ENCODE peak calls at places on chromosomes 6 and 20, in nine cellular contexts. One of them, this sample, is unnamed.
A peak's percentile ranks its signal among the peaks of the same experiment; 100 is the strongest.

GRCh38 chr6:46745973-46746372 is 760 bp upstream of the ANKRD66 start:
- DNase-seq in CD4-positive, alpha-beta T cell: no peak
- DNase-seq in foreskin fibroblast: no peak
- DNase-seq in AG04450: no peak
- DNase-seq in IMR-90: no peak
- DNase-seq in fibroblast of mammary gland: no peak
- DNase-seq in PC-9: no peak
- DNase-seq in GM13977: no peak
- DNase-seq in AG04449: no peak
- DNase-seq in this sample: no peak

GRCh38 chr20:62916703-62917476 is 9.4 kb downstream of the DIDO1 start:
- DNase-seq in AG04449: no peak
- DNase-seq in GM13977: no peak
- DNase-seq in fibroblast of mammary gland: no peak
- DNase-seq in IMR-90: no peak
- DNase-seq in AG04450: no peak
- DNase-seq in PC-9: no peak
- DNase-seq in CD4-positive, alpha-beta T cell: no peak
- DNase-seq in foreskin fibroblast: no peak
- DNase-seq in this sample: no peak

GRCh38 chr6:40791004-40791403 is 203.8 kb upstream of the LRFN2 start:
- DNase-seq in CD4-positive, alpha-beta T cell: no peak
- DNase-seq in IMR-90: no peak
- DNase-seq in AG04450: no peak
- DNase-seq in GM13977: no peak
- DNase-seq in PC-9: no peak
- DNase-seq in foreskin fibroblast: no peak
- DNase-seq in fibroblast of mammary gland: no peak
- DNase-seq in AG04449: no peak
- DNase-seq in this sample: no peak

GRCh38 chr6:26594730-26595632 is 1.8 kb upstream of the ABT1 start:
- DNase-seq in PC-9: peak; percentile 60
- DNase-seq in IMR-90: peak; percentile 86
- DNase-seq in foreskin fibroblast: peak; percentile 88
- DNase-seq in fibroblast of mammary gland: peak; percentile 89
- DNase-seq in GM13977: no peak
- DNase-seq in AG04450: no peak
- DNase-seq in AG04449: peak; percentile 63
- DNase-seq in CD4-positive, alpha-beta T cell: no peak
- DNase-seq in this sample: no peak

GRCh38 chr6:48667797-48668196 is 556.8 kb upstream of the PTCHD4 start:
- DNase-seq in GM13977: no peak
- DNase-seq in CD4-positive, alpha-beta T cell: no peak
- DNase-seq in AG04449: no peak
- DNase-seq in AG04450: no peak
- DNase-seq in fibroblast of mammary gland: no peak
- DNase-seq in foreskin fibroblast: no peak
- DNase-seq in IMR-90: no peak
- DNase-seq in PC-9: no peak
- DNase-seq in this sample: no peak

GRCh38 chr6:20661721-20662120 is 127.5 kb downstream of the CDKAL1 start:
- DNase-seq in IMR-90: peak; percentile 50
- DNase-seq in foreskin fibroblast: peak; percentile 44
- DNase-seq in fibroblast of mammary gland: peak; percentile 36
- DNase-seq in AG04450: no peak
- DNase-seq in CD4-positive, alpha-beta T cell: no peak
- DNase-seq in GM13977: no peak
- DNase-seq in PC-9: no peak
- DNase-seq in AG04449: no peak
- DNase-seq in this sample: no peak

GRCh38 chr6:159943965-159944598 is 24.8 kb upstream of the IGF2R start:
- DNase-seq in foreskin fibroblast: no peak
- DNase-seq in GM13977: no peak
- DNase-seq in AG04449: no peak
- DNase-seq in AG04450: no peak
- DNase-seq in IMR-90: no peak
- DNase-seq in fibroblast of mammary gland: no peak
- DNase-seq in CD4-positive, alpha-beta T cell: no peak
- DNase-seq in PC-9: no peak
- DNase-seq in this sample: no peak

GRCh38 chr20:46998497-46999190 is 104.0 kb downstream of the EYA2 start:
- DNase-seq in fibroblast of mammary gland: no peak
- DNase-seq in GM13977: no peak
- DNase-seq in CD4-positive, alpha-beta T cell: no peak
- DNase-seq in PC-9: no peak
- DNase-seq in foreskin fibroblast: no peak
- DNase-seq in IMR-90: no peak
- DNase-seq in AG04449: no peak
- DNase-seq in AG04450: no peak
- DNase-seq in this sample: no peak

GRCh38 chr6:92496527-92496926 is 922.8 kb downstream of the EPHA7 start:
- DNase-seq in foreskin fibroblast: no peak
- DNase-seq in fibroblast of mammary gland: no peak
- DNase-seq in IMR-90: no peak
- DNase-seq in CD4-positive, alpha-beta T cell: no peak
- DNase-seq in PC-9: no peak
- DNase-seq in AG04450: no peak
- DNase-seq in AG04449: no peak
- DNase-seq in GM13977: no peak
- DNase-seq in this sample: no peak

GRCh38 chr6:15974817-15975216 is 154.1 kb upstream of the MYLIP start:
- DNase-seq in CD4-positive, alpha-beta T cell: no peak
- DNase-seq in AG04449: no peak
- DNase-seq in foreskin fibroblast: no peak
- DNase-seq in AG04450: no peak
- DNase-seq in GM13977: no peak
- DNase-seq in fibroblast of mammary gland: no peak
- DNase-seq in IMR-90: no peak
- DNase-seq in PC-9: no peak
- DNase-seq in this sample: no peak

GRCh38 chr6:142323377-142323776 is 21.6 kb downstream of the ADGRG6 start:
- DNase-seq in PC-9: peak; percentile 98
- DNase-seq in foreskin fibroblast: peak; percentile 7
- DNase-seq in AG04450: no peak
- DNase-seq in fibroblast of mammary gland: no peak
- DNase-seq in AG04449: no peak
- DNase-seq in CD4-positive, alpha-beta T cell: no peak
- DNase-seq in IMR-90: no peak
- DNase-seq in GM13977: no peak
- DNase-seq in this sample: no peak

GRCh38 chr20:39190666-39191570 is 228.8 kb downstream of the DHX35 start:
- DNase-seq in AG04450: no peak
- DNase-seq in fibroblast of mammary gland: peak; percentile 51
- DNase-seq in foreskin fibroblast: peak; percentile 36
- DNase-seq in PC-9: peak; percentile 79
- DNase-seq in CD4-positive, alpha-beta T cell: no peak
- DNase-seq in GM13977: no peak
- DNase-seq in IMR-90: peak; percentile 44
- DNase-seq in AG04449: peak; percentile 10
- DNase-seq in this sample: no peak

DNA sequence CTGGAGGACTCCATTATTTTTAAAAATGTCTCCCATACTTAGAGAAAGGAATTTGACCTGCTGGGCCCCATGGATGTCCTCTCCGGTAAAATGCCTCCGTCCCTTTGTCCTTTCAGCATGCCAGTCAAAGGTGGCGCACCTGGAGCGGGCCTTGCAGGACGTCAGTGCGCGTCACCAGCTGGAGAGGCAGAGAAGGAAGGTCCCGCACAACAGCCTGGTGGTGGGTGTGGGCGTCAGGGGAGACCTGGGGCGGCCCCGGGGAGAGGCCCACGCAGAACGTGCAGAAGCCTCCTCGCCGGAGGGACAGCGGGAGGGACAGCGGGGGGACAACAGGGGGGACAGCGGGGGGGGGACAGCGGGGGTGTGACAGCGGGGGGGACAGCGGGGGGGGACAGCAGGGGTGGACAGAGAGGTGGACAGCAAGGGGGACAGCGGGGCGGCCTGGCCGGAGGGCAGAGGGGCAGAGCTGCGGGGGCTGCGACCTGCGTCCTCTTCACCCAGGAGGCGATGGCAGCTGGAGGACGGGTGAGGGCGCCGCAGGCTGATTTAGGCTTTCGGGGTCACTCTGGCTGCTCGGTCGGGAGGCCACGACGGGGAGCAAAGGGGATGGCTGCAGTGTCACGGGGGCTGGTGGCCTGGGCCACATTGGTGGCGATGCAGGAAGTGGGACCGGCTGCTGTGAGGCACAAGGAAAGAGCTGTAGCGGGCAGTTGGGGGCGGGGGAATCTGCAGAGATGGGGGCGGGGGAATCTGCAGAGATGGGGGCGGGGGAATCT is 859 bp upstream of the KIF25 start:
- DNase-seq in GM13977: no peak
- DNase-seq in foreskin fibroblast: no peak
- DNase-seq in AG04449: no peak
- DNase-seq in CD4-positive, alpha-beta T cell: no peak
- DNase-seq in AG04450: no peak
- DNase-seq in PC-9: no peak
- DNase-seq in IMR-90: no peak
- DNase-seq in fibroblast of mammary gland: no peak
- DNase-seq in this sample: no peak
- TF ChIP-seq CTCF in GM13977: no peak
- TF ChIP-seq CTCF in foreskin fibroblast: no peak
- TF ChIP-seq CTCF in AG04449: no peak
- TF ChIP-seq CTCF in CD4-positive, alpha-beta T cell: no peak
- TF ChIP-seq CTCF in AG04450: no peak
- TF ChIP-seq CTCF in PC-9: no peak
- TF ChIP-seq CTCF in IMR-90: no peak
- TF ChIP-seq CTCF in fibroblast of mammary gland: no peak
- TF ChIP-seq CTCF in this sample: no peak

DNA sequence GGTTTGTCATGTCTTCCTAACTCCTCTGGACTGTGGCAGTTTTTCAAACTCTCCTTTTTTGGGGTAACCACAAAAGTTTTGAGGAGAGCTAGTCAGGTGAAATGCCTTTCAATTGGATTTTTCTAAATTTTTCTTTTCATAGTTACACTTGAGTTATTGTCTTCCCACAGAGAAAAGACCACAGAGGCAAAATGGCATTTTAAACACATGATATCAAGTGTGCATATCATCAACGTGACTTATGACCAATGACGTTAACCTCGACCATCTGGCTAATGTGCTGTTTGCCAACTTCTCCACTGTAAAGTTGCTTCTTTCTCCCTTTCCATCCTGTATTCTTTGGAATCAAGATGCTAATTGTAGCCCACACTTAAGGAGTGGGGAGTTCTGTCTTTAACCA is 41.3 kb upstream of the SNAP25 start:
- DNase-seq in AG04449: no peak
- DNase-seq in AG04450: no peak
- DNase-seq in GM13977: no peak
- DNase-seq in fibroblast of mammary gland: peak; percentile 62
- DNase-seq in foreskin fibroblast: peak; percentile 53
- DNase-seq in IMR-90: peak; percentile 58
- DNase-seq in CD4-positive, alpha-beta T cell: no peak
- DNase-seq in PC-9: no peak
- DNase-seq in this sample: no peak
- TF ChIP-seq CTCF in AG04449: no peak
- TF ChIP-seq CTCF in AG04450: no peak
- TF ChIP-seq CTCF in GM13977: no peak
- TF ChIP-seq CTCF in fibroblast of mammary gland: no peak
- TF ChIP-seq CTCF in foreskin fibroblast: no peak
- TF ChIP-seq CTCF in IMR-90: no peak
- TF ChIP-seq CTCF in CD4-positive, alpha-beta T cell: no peak
- TF ChIP-seq CTCF in PC-9: no peak
- TF ChIP-seq CTCF in this sample: no peak

GRCh38 chr20:10385850-10386544 is 48.0 kb downstream of the MKKS start:
- DNase-seq in IMR-90: no peak
- DNase-seq in AG04449: no peak
- DNase-seq in PC-9: no peak
- DNase-seq in GM13977: no peak
- DNase-seq in foreskin fibroblast: no peak
- DNase-seq in CD4-positive, alpha-beta T cell: no peak
- DNase-seq in AG04450: no peak
- DNase-seq in fibroblast of mammary gland: peak; percentile 13
- DNase-seq in this sample: no peak

GRCh38 chr20:10376271-10377075 is 57.5 kb downstream of the MKKS start:
- DNase-seq in AG04449: peak; percentile 12
- DNase-seq in fibroblast of mammary gland: peak; percentile 64
- DNase-seq in foreskin fibroblast: peak; percentile 80
- DNase-seq in CD4-positive, alpha-beta T cell: no peak
- DNase-seq in IMR-90: peak; percentile 75
- DNase-seq in AG04450: no peak
- DNase-seq in GM13977: no peak
- DNase-seq in PC-9: no peak
- DNase-seq in this sample: no peak

GRCh38 chr20:10379761-10380160 is 54.3 kb downstream of the MKKS start:
- DNase-seq in GM13977: no peak
- DNase-seq in IMR-90: no peak
- DNase-seq in foreskin fibroblast: no peak
- DNase-seq in PC-9: no peak
- DNase-seq in fibroblast of mammary gland: no peak
- DNase-seq in CD4-positive, alpha-beta T cell: no peak
- DNase-seq in AG04449: no peak
- DNase-seq in AG04450: no peak
- DNase-seq in this sample: no peak

DNA sequence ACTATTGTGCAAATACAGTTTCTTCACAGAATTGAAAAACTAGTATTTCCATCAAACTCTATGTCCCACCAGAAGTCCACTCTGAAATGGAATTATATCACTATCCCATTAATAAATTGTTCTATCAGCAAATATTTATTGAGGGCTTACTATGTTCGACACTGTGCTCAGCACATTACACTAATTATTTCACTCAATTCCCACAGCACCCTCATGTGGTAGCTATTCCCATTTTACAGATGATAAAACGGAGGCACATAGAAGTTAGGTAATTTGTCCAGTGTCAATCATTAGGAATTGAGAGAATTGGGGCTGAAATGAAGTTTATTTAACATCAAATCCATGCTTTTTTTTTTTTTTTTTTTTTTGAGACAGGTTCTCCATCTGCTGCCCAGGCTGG is 52.5 kb downstream of the MKKS start:
- DNase-seq in foreskin fibroblast: peak; percentile 17
- DNase-seq in PC-9: no peak
- DNase-seq in GM13977: no peak
- DNase-seq in CD4-positive, alpha-beta T cell: no peak
- DNase-seq in fibroblast of mammary gland: peak; percentile 23
- DNase-seq in IMR-90: no peak
- DNase-seq in AG04450: no peak
- DNase-seq in AG04449: no peak
- DNase-seq in this sample: no peak
- TF ChIP-seq CTCF in foreskin fibroblast: no peak
- TF ChIP-seq CTCF in PC-9: no peak
- TF ChIP-seq CTCF in GM13977: peak; percentile 19
- TF ChIP-seq CTCF in CD4-positive, alpha-beta T cell: no peak
- TF ChIP-seq CTCF in fibroblast of mammary gland: peak; percentile 10
- TF ChIP-seq CTCF in IMR-90: peak; percentile 15
- TF ChIP-seq CTCF in AG04450: no peak
- TF ChIP-seq CTCF in AG04449: no peak
- TF ChIP-seq CTCF in this sample: no peak

DNA sequence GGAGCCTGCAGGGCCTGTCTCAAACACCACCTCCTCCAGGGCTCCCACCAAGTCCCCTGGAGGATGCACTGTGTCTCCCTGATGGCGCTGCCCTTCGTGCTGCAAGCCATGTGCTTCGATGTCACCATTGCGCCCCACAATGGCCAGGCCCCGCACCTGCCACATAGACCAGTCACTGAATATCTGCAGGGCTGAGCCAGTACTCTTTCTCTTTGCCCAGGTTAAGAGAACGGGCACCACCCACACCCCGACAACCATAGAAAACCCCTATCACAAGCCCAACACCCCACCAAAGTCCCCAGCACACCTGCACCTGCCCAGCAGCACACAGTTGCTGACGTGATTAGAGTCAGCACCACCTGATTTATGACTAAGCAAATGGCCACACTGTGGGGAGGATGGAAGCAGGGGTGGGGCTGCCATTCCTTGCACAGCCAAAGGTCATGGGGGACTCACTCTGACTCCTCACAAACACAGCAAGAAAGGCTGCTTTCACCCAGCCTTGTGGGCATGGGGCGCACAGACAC is 104.3 kb downstream of the SLC23A2 start:
- DNase-seq in CD4-positive, alpha-beta T cell: no peak
- DNase-seq in AG04449: no peak
- DNase-seq in IMR-90: no peak
- DNase-seq in foreskin fibroblast: no peak
- DNase-seq in AG04450: no peak
- DNase-seq in PC-9: peak; percentile 70
- DNase-seq in fibroblast of mammary gland: peak; percentile 13
- DNase-seq in GM13977: no peak
- DNase-seq in this sample: no peak
- TF ChIP-seq CTCF in CD4-positive, alpha-beta T cell: no peak
- TF ChIP-seq CTCF in AG04449: no peak
- TF ChIP-seq CTCF in IMR-90: no peak
- TF ChIP-seq CTCF in foreskin fibroblast: no peak
- TF ChIP-seq CTCF in AG04450: no peak
- TF ChIP-seq CTCF in PC-9: no peak
- TF ChIP-seq CTCF in fibroblast of mammary gland: no peak
- TF ChIP-seq CTCF in GM13977: peak; percentile 30
- TF ChIP-seq CTCF in this sample: no peak

This sample was measured in omental fat pad.